ENCODE peak calls at places on chromosomes 7 and 10, in eight cellular contexts. T, E, V, A, P, Q, J and X are unnamed samples.

GRCh38 chr10:37476285-37476684 is 350.9 kb downstream of the ANKRD30A start:
- DNase-seq in T (no peak), E (no peak), V (no peak), A (no peak), P (no peak), Q (no peak), J (no peak), X (no peak)

GRCh38 chr10:60236869-60237524 is 152.7 kb downstream of the ANK3 start:
- DNase-seq in T (no peak), E (peak; percentile 12), V (peak; percentile 38), A (no peak), P (no peak), Q (peak; percentile 59), J (no peak), X (no peak)

GRCh38 chr10:31121797-31122586 is 90.3 kb upstream of the ZNF438 start:
- DNase-seq in T (no peak), E (peak; percentile 66), V (no peak), A (no peak), P (no peak), Q (no peak), J (no peak), X (no peak)

GRCh38 chr7:31029251-31029650 is 22.9 kb upstream of the ADCYAP1R1 start:
- DNase-seq in T (no peak), E (no peak), V (no peak), A (no peak), P (no peak), Q (no peak), J (no peak), X (no peak)

GRCh38 chr7:128743112-128743772 is 4.1 kb downstream of the CALU start:
- DNase-seq in T (no peak), E (no peak), V (no peak), A (no peak), P (no peak), Q (no peak), J (no peak), X (no peak)

GRCh38 chr10:60310746-60311145 is 78.9 kb downstream of the ANK3 start:
- DNase-seq in T (no peak), E (no peak), V (no peak), A (no peak), P (no peak), Q (no peak), J (no peak), X (no peak)

GRCh38 chr7:92179393-92179924 is 517 bp upstream of the LRRD1 start:
- DNase-seq in T (no peak), E (peak; percentile 1), V (peak; percentile 12), A (no peak), P (no peak), Q (no peak), J (no peak), X (no peak)

GRCh38 chr10:83012866-83013265 is 1126.4 kb upstream of the GHITM start:
- DNase-seq in T (no peak), E (peak; percentile 48), V (no peak), A (peak; percentile 13), P (no peak), Q (no peak), J (no peak), X (no peak)

GRCh38 chr7:24715661-24716479 is 41.4 kb downstream of the GSDME start:
- DNase-seq in T (no peak), E (peak; percentile 60), V (no peak), A (no peak), P (no peak), Q (peak; percentile 47), J (no peak), X (no peak)